ENCODE peak calls at places on chromosomes 7 and 10, in four cellular contexts. One of them, this sample, is unnamed.

GRCh38 chr10:131491195-131491594 is 179.7 kb upstream of the TCERG1L start:
- DNase-seq in K562: no peak
- DNase-seq in HepG2: no peak
- DNase-seq in A549: no peak
- DNase-seq in this sample: no peak

GRCh38 chr10:46225597-46225996 is 61.2 kb upstream of the ANTXRL start:
- DNase-seq in K562: no peak
- DNase-seq in A549: no peak
- DNase-seq in HepG2: no peak
- DNase-seq in this sample: no peak

GRCh38 chr7:557556-557877 is 37.9 kb upstream of the PDGFA start:
- DNase-seq in K562: no peak
- DNase-seq in HepG2: no peak
- DNase-seq in A549: no peak
- DNase-seq in this sample: no peak

GRCh38 chr10:44045020-44045419 is 339.9 kb downstream of the CXCL12 start:
- DNase-seq in A549: no peak
- DNase-seq in K562: no peak
- DNase-seq in HepG2: no peak
- DNase-seq in this sample: no peak

GRCh38 chr10:132102071-132102716 is 36.4 kb downstream of the JAKMIP3 start:
- DNase-seq in A549: no peak
- DNase-seq in K562: no peak
- DNase-seq in HepG2: no peak
- DNase-seq in this sample: no peak

GRCh38 chr7:99737726-99738125 is 2.7 kb upstream of the CYP3A7 start:
- DNase-seq in A549: no peak
- DNase-seq in HepG2: no peak
- DNase-seq in K562: no peak
- DNase-seq in this sample: no peak

GRCh38 chr10:114029655-114030054 is 14.0 kb upstream of the ADRB1 start:
- DNase-seq in A549: no peak
- DNase-seq in K562: no peak
- DNase-seq in HepG2: no peak
- DNase-seq in this sample: no peak

GRCh38 chr10:11931038-11931437 is 107.9 kb downstream of the PROSER2 start:
- DNase-seq in K562: no peak
- DNase-seq in HepG2: no peak
- DNase-seq in A549: no peak
- DNase-seq in this sample: no peak

GRCh38 chr7:101410743-101411476 is 48.2 kb downstream of the COL26A1 start:
- DNase-seq in HepG2: peak; percentile 41
- DNase-seq in K562: peak; percentile 92
- DNase-seq in A549: peak; percentile 51
- DNase-seq in this sample: peak; percentile 91

GRCh38 chr10:120328647-120329046 is 128.4 kb upstream of the PLPP4 start:
- DNase-seq in K562: no peak
- DNase-seq in HepG2: no peak
- DNase-seq in A549: no peak
- DNase-seq in this sample: no peak

GRCh38 chr7:78095549-78095948 is 297.0 kb downstream of the PHTF2 start:
- DNase-seq in A549: no peak
- DNase-seq in K562: no peak
- DNase-seq in HepG2: no peak
- DNase-seq in this sample: no peak

GRCh38 chr7:14720792-14721191 is 181.8 kb downstream of the DGKB start:
- DNase-seq in HepG2: no peak
- DNase-seq in A549: no peak
- DNase-seq in K562: no peak
- DNase-seq in this sample: no peak

GRCh38 chr10:86234553-86235270 is 131.9 kb downstream of the GRID1 start:
- DNase-seq in K562: no peak
- DNase-seq in HepG2: no peak
- DNase-seq in A549: no peak
- DNase-seq in this sample: no peak

GRCh38 chr7:25250386-25250785 is 22.1 kb upstream of the NPVF start:
- DNase-seq in HepG2: no peak
- DNase-seq in K562: no peak
- DNase-seq in A549: no peak
- DNase-seq in this sample: no peak

GRCh38 chr10:99945286-99945685 is 64.5 kb downstream of the DNMBP start:
- DNase-seq in A549: peak; percentile 60
- DNase-seq in K562: no peak
- DNase-seq in HepG2: no peak
- DNase-seq in this sample: no peak

GRCh38 chr7:27873981-27874957 is 134.3 kb downstream of the TAX1BP1 start:
- DNase-seq in HepG2: no peak
- DNase-seq in K562: no peak
- DNase-seq in A549: peak; percentile 7
- DNase-seq in this sample: no peak

GRCh38 chr7:44121761-44122420 is 1.5 kb downstream of the POLD2 start:
- DNase-seq in A549: no peak
- DNase-seq in K562: no peak
- DNase-seq in HepG2: no peak
- DNase-seq in this sample: no peak

GRCh38 chr10:94314913-94315545 is 47.7 kb downstream of the NOC3L start:
- DNase-seq in K562: no peak
- DNase-seq in A549: no peak
- DNase-seq in HepG2: peak; percentile 65
- DNase-seq in this sample: no peak

GRCh38 chr7:14765731-14766130 is 136.8 kb downstream of the DGKB start:
- DNase-seq in K562: no peak
- DNase-seq in A549: no peak
- DNase-seq in HepG2: no peak
- DNase-seq in this sample: no peak

GRCh38 chr10:31927597-31928530 is 767 bp downstream of the ARHGAP12 start:
- DNase-seq in K562: peak; percentile 64
- DNase-seq in A549: peak; percentile 77
- DNase-seq in HepG2: peak; percentile 74
- DNase-seq in this sample: peak; percentile 56

GRCh38 chr10:119306514-119306951 is 99.2 kb downstream of the GRK5 start:
- DNase-seq in A549: peak; percentile 51
- DNase-seq in HepG2: no peak
- DNase-seq in K562: peak; percentile 49
- DNase-seq in this sample: peak; percentile 25

GRCh38 chr10:93299606-93300353 is 182.4 kb downstream of the MYOF start:
- DNase-seq in K562: no peak
- DNase-seq in A549: no peak
- DNase-seq in HepG2: no peak
- DNase-seq in this sample: no peak

GRCh38 chr7:107387573-107388219 is 82.2 kb upstream of the GPR22 start:
- DNase-seq in HepG2: no peak
- DNase-seq in A549: no peak
- DNase-seq in K562: no peak
- DNase-seq in this sample: no peak

GRCh38 chr10:98172495-98172894 is 38.0 kb downstream of the R3HCC1L start:
- DNase-seq in K562: no peak
- DNase-seq in A549: no peak
- DNase-seq in HepG2: no peak
- DNase-seq in this sample: no peak

GRCh38 chr7:103077318-103077717 is 2.4 kb downstream of the ARMC10 start:
- DNase-seq in K562: no peak
- DNase-seq in A549: no peak
- DNase-seq in HepG2: no peak
- DNase-seq in this sample: no peak

GRCh38 chr10:87646920-87647319 is 12.8 kb upstream of the PAPSS2 start:
- DNase-seq in HepG2: no peak
- DNase-seq in K562: no peak
- DNase-seq in A549: no peak
- DNase-seq in this sample: no peak

GRCh38 chr7:30977896-30978564 is 14.3 kb downstream of the GHRHR start:
- DNase-seq in K562: peak; percentile 47
- DNase-seq in HepG2: peak; percentile 32
- DNase-seq in A549: peak; percentile 49
- DNase-seq in this sample: peak; percentile 78

GRCh38 chr10:27019827-27020226 is 80.5 kb downstream of the ANKRD26 start:
- DNase-seq in HepG2: no peak
- DNase-seq in A549: no peak
- DNase-seq in K562: no peak
- DNase-seq in this sample: no peak

GRCh38 chr10:133465950-133466474 is 12.3 kb downstream of the SCART1 start:
- DNase-seq in K562: no peak
- DNase-seq in HepG2: no peak
- DNase-seq in A549: no peak
- DNase-seq in this sample: no peak

GRCh38 chr7:54882121-54882520 is 123.1 kb upstream of the SEC61G start:
- DNase-seq in A549: no peak
- DNase-seq in HepG2: no peak
- DNase-seq in K562: no peak
- DNase-seq in this sample: no peak

GRCh38 chr7:119377-120163 is 72.8 kb upstream of the FAM20C start:
- DNase-seq in A549: no peak
- DNase-seq in K562: no peak
- DNase-seq in HepG2: no peak
- DNase-seq in this sample: no peak

GRCh38 chr10:79162861-79163662 is 94.3 kb downstream of the ZMIZ1 start:
- DNase-seq in A549: peak; percentile 79
- DNase-seq in K562: no peak
- DNase-seq in HepG2: no peak
- DNase-seq in this sample: no peak

GRCh38 chr7:157738064-157738460 is 401.3 kb downstream of the DNAJB6 start:
- DNase-seq in HepG2: no peak
- DNase-seq in K562: no peak
- DNase-seq in A549: no peak
- DNase-seq in this sample: peak; percentile 27

GRCh38 chr10:24778298-24778697 is 54.6 kb upstream of the ARHGAP21 start:
- DNase-seq in K562: no peak
- DNase-seq in HepG2: no peak
- DNase-seq in A549: no peak
- DNase-seq in this sample: no peak

GRCh38 chr10:52004342-52004949 is 305.1 kb upstream of the CSTF2T start:
- DNase-seq in HepG2: peak; percentile 5
- DNase-seq in A549: peak; percentile 41
- DNase-seq in K562: peak; percentile 17
- DNase-seq in this sample: no peak

GRCh38 chr7:92833024-92833765 is 3.2 kb downstream of the CDK6 start:
- DNase-seq in A549: peak; percentile 90
- DNase-seq in K562: peak; percentile 25
- DNase-seq in HepG2: peak; percentile 77
- DNase-seq in this sample: peak; percentile 92
- TF ChIP-seq HMGXB4 in A549: peak; percentile 15
- TF ChIP-seq HMGXB4 in K562: no peak
- TF ChIP-seq HMGXB4 in HepG2: peak; percentile 97
- TF ChIP-seq HMGXB4 in this sample: peak; percentile 92

GRCh38 chr7:47999413-47999812 is 20.0 kb upstream of the HUS1 start:
- DNase-seq in HepG2: no peak
- DNase-seq in A549: no peak
- DNase-seq in K562: no peak
- DNase-seq in this sample: no peak
- TF ChIP-seq CTCF in HepG2: no peak
- TF ChIP-seq CTCF in A549: no peak
- TF ChIP-seq CTCF in K562: no peak
- TF ChIP-seq CTCF in this sample: no peak

GRCh38 chr10:48603421-48604038 is 1.3 kb downstream of the ARHGAP22 start:
- DNase-seq in A549: no peak
- DNase-seq in HepG2: no peak
- DNase-seq in K562: no peak
- DNase-seq in this sample: no peak

GRCh38 chr10:48604039-48604407 is 850 bp downstream of the ARHGAP22 start:
- DNase-seq in HepG2: no peak
- DNase-seq in A549: no peak
- DNase-seq in K562: no peak
- DNase-seq in this sample: no peak

GRCh38 chr10:48601789-48602188 is 3.1 kb downstream of the ARHGAP22 start:
- DNase-seq in A549: no peak
- DNase-seq in K562: no peak
- DNase-seq in HepG2: no peak
- DNase-seq in this sample: no peak

GRCh38 chr10:48600645-48601505 is 4.0 kb downstream of the ARHGAP22 start:
- DNase-seq in HepG2: no peak
- DNase-seq in A549: no peak
- DNase-seq in K562: no peak
- DNase-seq in this sample: no peak

GRCh38 chr10:48602401-48603135 is 2.3 kb downstream of the ARHGAP22 start:
- DNase-seq in HepG2: no peak
- DNase-seq in A549: no peak
- DNase-seq in K562: no peak
- DNase-seq in this sample: no peak
- TF ChIP-seq HMGXB4 in HepG2: no peak
- TF ChIP-seq HMGXB4 in A549: no peak
- TF ChIP-seq HMGXB4 in K562: no peak
- TF ChIP-seq HMGXB4 in this sample: no peak

DNA sequence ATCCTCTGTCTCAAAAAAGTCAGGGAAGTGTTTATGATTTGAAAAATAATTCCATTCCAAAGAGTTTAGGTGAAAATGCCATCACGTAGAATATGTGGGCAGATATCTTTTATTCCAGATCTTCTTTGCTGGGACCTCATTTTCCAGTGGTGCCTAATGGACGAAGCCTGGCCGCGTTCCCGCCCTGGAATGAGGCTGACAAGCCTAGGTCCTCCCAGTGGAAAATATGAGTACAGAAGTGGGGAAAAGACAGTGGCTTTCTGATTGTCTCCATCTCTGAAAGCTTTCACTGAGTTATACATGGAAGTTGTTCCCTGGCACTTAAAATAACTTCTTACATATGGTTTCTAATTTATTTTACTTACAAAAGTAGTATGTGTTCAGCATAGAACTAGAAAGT is 139.4 kb downstream of the TACC2 start:
- DNase-seq in HepG2: no peak
- DNase-seq in A549: no peak
- DNase-seq in K562: no peak
- DNase-seq in this sample: no peak
- TF ChIP-seq CTCF in HepG2: no peak
- TF ChIP-seq CTCF in A549: no peak
- TF ChIP-seq CTCF in K562: no peak
- TF ChIP-seq CTCF in this sample: no peak

GRCh38 chr7:12637328-12637727 is 50.1 kb upstream of the ARL4A start:
- DNase-seq in HepG2: no peak
- DNase-seq in A549: no peak
- DNase-seq in K562: no peak
- DNase-seq in this sample: no peak

GRCh38 chr7:12640299-12641096 is 46.9 kb upstream of the ARL4A start:
- DNase-seq in HepG2: peak; percentile 98
- DNase-seq in A549: no peak
- DNase-seq in K562: no peak
- DNase-seq in this sample: no peak

GRCh38 chr7:12637819-12638592 is 49.4 kb upstream of the ARL4A start:
- DNase-seq in A549: no peak
- DNase-seq in K562: no peak
- DNase-seq in HepG2: no peak
- DNase-seq in this sample: no peak

GRCh38 chr7:12641196-12641595 is 46.2 kb upstream of the ARL4A start:
- DNase-seq in HepG2: no peak
- DNase-seq in K562: no peak
- DNase-seq in A549: no peak
- DNase-seq in this sample: no peak

GRCh38 chr7:12638851-12639467 is 48.5 kb upstream of the ARL4A start:
- DNase-seq in HepG2: peak; percentile 43
- DNase-seq in K562: peak; percentile 22
- DNase-seq in A549: peak; percentile 46
- DNase-seq in this sample: no peak
- TF ChIP-seq HMGXB4 in HepG2: no peak
- TF ChIP-seq HMGXB4 in K562: no peak
- TF ChIP-seq HMGXB4 in A549: no peak
- TF ChIP-seq HMGXB4 in this sample: no peak

GRCh38 chr7:76330673-76331072 is 28.1 kb downstream of the YWHAG start:
- DNase-seq in K562: no peak
- DNase-seq in A549: no peak
- DNase-seq in HepG2: no peak
- DNase-seq in this sample: no peak
- TF ChIP-seq CTCF in K562: peak; percentile 48
- TF ChIP-seq CTCF in A549: no peak
- TF ChIP-seq CTCF in HepG2: no peak
- TF ChIP-seq CTCF in this sample: no peak